ENCODE peak calls at places on chromosomes 4 and X, in four cellular contexts. F is HCT116, C is Peyer's patch, Z is fibroblast of lung. Q is an unnamed sample. For H3K4me1, the result is how much of the 10 kb centered on the place peaks cover.

GRCh38 chr4:145843148-145843547 is 95.5 kb downstream of the ZNF827 start:
- DNase-seq in F (no peak), C (no peak), Z (peak), Q (peak)

GRCh38 chrX:15242899-15243555 is 26.9 kb downstream of the ASB9 start:
- DNase-seq in C (no peak), F (peak), Z (peak), Q (peak)

GRCh38 chr4:6189511-6189910 is 10.8 kb downstream of the JAKMIP1 start:
- DNase-seq in F (no peak), C (no peak), Z (no peak), Q (no peak)

GRCh38 chr4:121041307-121042090 is 30.8 kb downstream of the NDNF start:
- DNase-seq in C (no peak), F (no peak), Z (no peak), Q (no peak)

GRCh38 chr4:174398728-174399127 is 115.0 kb downstream of the CEP44 start:
- DNase-seq in Z (peak), F (no peak), C (no peak), Q (peak)

GRCh38 chr4:99208719-99209075 is 10.3 kb downstream of the ADH6 start:
- DNase-seq in C (no peak), Z (no peak), F (no peak), Q (no peak)

GRCh38 chrX:74536142-74537010 is 78.0 kb downstream of the RLIM start:
- DNase-seq in Z (peak), C (peak), F (no peak), Q (peak)

GRCh38 chrX:106606583-106606982 is 5.2 kb upstream of the RADX start:
- DNase-seq in C (no peak), F (no peak), Z (no peak), Q (peak)

GRCh38 chr4:108649863-108650211 is 562 bp upstream of the OSTC start:
- DNase-seq in Z (no peak), C (no peak), F (no peak), Q (no peak)

GRCh38 chr4:185774815-185775684 is 36.9 kb downstream of the SORBS2 start:
- DNase-seq in F (no peak), C (no peak), Z (peak), Q (no peak)

GRCh38 chrX:28042826-28043564 is 61.7 kb upstream of the DCAF8L1 start:
- DNase-seq in Z (no peak), C (no peak), F (no peak), Q (no peak)

GRCh38 chrX:150408561-150408960 is 45.4 kb downstream of the MAMLD1 start:
- DNase-seq in Z (no peak), F (no peak), C (no peak), Q (no peak)

GRCh38 chrX:11733614-11734013 is 24.4 kb upstream of the MSL3 start:
- DNase-seq in C (no peak), F (no peak), Z (no peak), Q (no peak)

GRCh38 chrX:141733371-141733770 is 34.8 kb upstream of the SPANXD start:
- DNase-seq in C (no peak), Z (peak), F (no peak), Q (no peak)

GRCh38 chr4:926538-926937 is 5.6 kb downstream of the GAK start:
- DNase-seq in F (no peak), C (no peak), Z (no peak), Q (no peak)

GRCh38 chr4:81030617-81031388 is at the start of gene BMP3:
- DNase-seq in C (no peak), Z (peak), F (no peak), Q (no peak)

GRCh38 chr4:126939401-126939800 is 693.4 kb upstream of the INTU start:
- DNase-seq in C (no peak), F (no peak), Z (peak), Q (peak)

GRCh38 chrX:48466696-48467095 is 3.4 kb downstream of the SLC38A5 start:
- DNase-seq in Z (no peak), F (no peak), C (no peak), Q (no peak)

GRCh38 chr4:15003441-15003890 is 1.2 kb downstream of the CPEB2 start:
- DNase-seq in Z (peak), F (no peak), C (peak), Q (peak)

GRCh38 chr4:100288811-100289529 is 98.7 kb upstream of the DDIT4L start:
- DNase-seq in Z (no peak), F (no peak), C (no peak), Q (peak)

GRCh38 chr4:1318488-1319213 is 28.4 kb upstream of the UVSSA start:
- DNase-seq in F (peak), C (no peak), Z (no peak), Q (no peak)

GRCh38 chrX:72128881-72129280 is 2.8 kb downstream of the RTL5 start:
- DNase-seq in Z (no peak), F (no peak), C (no peak), Q (no peak)

GRCh38 chr4:120723986-120724385 is 198.5 kb downstream of the PRDM5 start:
- DNase-seq in F (no peak), Z (no peak), C (no peak), Q (no peak)

GRCh38 chrX:54695231-54695630 is 102.8 kb downstream of the ITIH6 start:
- DNase-seq in C (no peak), Z (no peak), F (no peak), Q (peak)

GRCh38 chr4:183816077-183816476 is 89.0 kb upstream of the STOX2 start:
- DNase-seq in Z (no peak), F (no peak), C (no peak), Q (no peak)

GRCh38 chr4:13990596-13991589 is 363.4 kb upstream of the BOD1L1 start:
- DNase-seq in F (no peak), Z (no peak), C (no peak), Q (no peak)

GRCh38 chr4:122309988-122310626 is 68.7 kb upstream of the ADAD1 start:
- DNase-seq in F (no peak), Z (peak), C (no peak), Q (no peak)

GRCh38 chr4:119781044-119781443 is 152.4 kb upstream of the PDE5A start:
- DNase-seq in Z (no peak), F (no peak), C (no peak), Q (no peak)

GRCh38 chr4:175874290-175874689 is 62.2 kb upstream of the GPM6A start:
- DNase-seq in F (no peak), C (no peak), Z (no peak), Q (no peak)

GRCh38 chrX:48573690-48574269 is 504 bp upstream of the RBM3 start:
- DNase-seq in Z (no peak), C (peak), F (no peak), Q (no peak)

GRCh38 chr4:157204634-157205244 is 15.8 kb upstream of the GRIA2 start:
- DNase-seq in F (peak), C (no peak), Z (no peak), Q (no peak)

DNA sequence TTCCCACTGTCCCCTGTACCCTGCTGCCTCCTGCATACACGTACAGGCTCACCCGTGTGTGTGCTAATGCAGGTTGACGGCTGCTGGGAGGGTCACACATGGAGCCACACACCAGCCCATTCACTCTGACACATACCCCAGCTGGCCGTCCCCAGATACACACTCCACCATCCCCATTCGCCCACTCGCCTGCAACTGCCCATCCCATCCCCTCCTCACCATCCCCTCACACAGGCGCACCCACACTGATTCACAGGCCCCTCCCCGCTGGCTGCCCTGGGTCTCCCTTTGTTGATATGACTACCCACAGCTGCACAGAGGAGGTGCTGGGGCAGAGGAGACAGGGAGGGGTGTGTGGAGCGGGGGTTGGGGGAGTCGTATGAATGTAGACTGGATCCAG is 25.7 kb downstream of the PJA1 start:
- DNase-seq in F (no peak), C (no peak), Z (peak), Q (no peak)
- TF ChIP-seq CTCF in F (no peak), C (no peak), Z (no peak), Q (no peak)

GRCh38 chrX:118536204-118536603 is 40.6 kb downstream of the DOCK11 start:
- DNase-seq in Z (no peak), F (no peak), C (no peak), Q (no peak)

GRCh38 chrX:118540342-118540741 is 44.7 kb downstream of the DOCK11 start:
- DNase-seq in Z (no peak), C (no peak), F (no peak), Q (no peak)

GRCh38 chrX:118530537-118530936 is 34.9 kb downstream of the DOCK11 start:
- DNase-seq in F (no peak), Z (peak), C (no peak), Q (no peak)

GRCh38 chrX:118536687-118537461 is 41.3 kb downstream of the DOCK11 start:
- DNase-seq in C (peak), Z (peak), F (no peak), Q (no peak)

GRCh38 chrX:118534716-118535493 is 39.3 kb downstream of the DOCK11 start:
- DNase-seq in Z (peak), F (no peak), C (no peak), Q (no peak)
- H3K4me1 ChIP-seq in Z (under half), F (under half), C (under half), Q (under half)

DNA sequence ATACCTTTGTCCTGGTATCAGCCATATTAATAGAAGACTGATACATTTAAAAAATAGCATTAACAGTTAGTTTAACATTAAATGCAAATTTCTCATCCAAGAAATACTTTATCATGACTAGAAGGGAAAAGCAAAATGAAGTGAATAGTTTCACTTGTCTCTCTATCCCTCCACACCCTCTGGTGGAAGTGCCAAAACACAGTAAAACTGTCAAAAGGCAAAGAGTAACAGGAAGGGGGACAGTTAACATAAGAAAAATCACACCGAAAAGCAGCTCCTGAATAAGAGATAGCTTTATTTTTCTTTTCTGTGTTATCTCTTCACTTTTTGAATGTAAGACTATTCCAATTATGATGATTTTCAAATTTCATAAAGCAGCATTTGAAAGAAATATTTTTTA is 187.2 kb downstream of the FBXW7 start:
- DNase-seq in F (no peak), Z (peak), C (no peak), Q (no peak)
- TF ChIP-seq CTCF in F (no peak), Z (peak), C (no peak), Q (peak)

GRCh38 chrX:115898382-115899001 is 272.1 kb upstream of the AGTR2 start:
- DNase-seq in Z (no peak), C (peak), F (peak), Q (no peak)
- H3K4me1 ChIP-seq in Z (under half), C (under half), F (under half), Q (under half)

GRCh38 chrX:135543924-135544323 is 23.5 kb downstream of the INTS6L start:
- DNase-seq in F (no peak), C (peak), Z (no peak), Q (no peak)
- TF ChIP-seq CTCF in F (peak), C (peak), Z (no peak), Q (peak)

GRCh38 chr4:186781032-186781917 is 57.6 kb upstream of the FAT1 start:
- DNase-seq in C (no peak), Z (peak), F (peak), Q (peak)
- H3K4me1 ChIP-seq in C (under half), Z (under half), F (under half), Q (under half)

GRCh38 chrX:143701460-143701859 is 19.1 kb downstream of the SPANXN2 start:
- DNase-seq in Z (no peak), C (no peak), F (no peak), Q (no peak)
- TF ChIP-seq CTCF in Z (no peak), C (no peak), F (no peak), Q (no peak)

GRCh38 chrX:130093271-130093670 is 17.0 kb downstream of the ELF4 start:
- DNase-seq in F (no peak), Z (no peak), C (no peak), Q (no peak)
- H3K4me1 ChIP-seq in F (under half), Z (under half), C (under half), Q (under half)

DNA sequence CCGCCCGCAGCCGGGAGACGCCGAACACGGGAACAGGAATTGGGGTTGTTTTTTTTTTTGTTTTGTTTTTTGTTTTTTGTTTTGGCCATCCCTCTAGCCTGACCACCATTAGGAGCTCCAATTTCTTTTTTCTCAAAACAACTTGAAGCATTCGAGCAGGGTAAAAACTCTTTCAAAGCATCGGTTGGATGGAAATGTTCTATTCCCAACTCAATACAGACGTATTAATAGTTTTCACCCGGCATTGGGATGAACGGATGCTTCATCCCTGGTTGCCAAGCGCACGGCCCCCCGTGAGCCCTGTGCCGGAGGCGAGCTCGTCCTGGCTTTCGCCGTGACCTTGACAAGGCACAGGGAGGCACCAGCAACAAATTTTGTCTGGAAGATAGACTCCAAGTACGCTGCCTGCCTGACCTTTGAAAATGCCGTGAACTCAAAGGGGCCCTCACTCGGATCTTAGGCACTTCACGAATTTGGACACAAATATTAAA is 352 bp upstream of the MAP3K15 start:
- DNase-seq in Z (no peak), C (no peak), F (no peak), Q (no peak)
- TF ChIP-seq CTCF in Z (no peak), C (no peak), F (peak), Q (no peak)

Q was measured in foreskin keratinocyte.